ENCODE peak calls at places on chromosomes 12 and 14, in four cellular contexts. W is T-cell, T is glutamatergic neuron, X is EH. Y is an unnamed sample.

GRCh38 chr12:96397756-96398421 is 2.4 kb downstream of the CDK17 start:
- DNase-seq in W (no peak), T (no peak), X (peak; percentile 75), Y (no peak)

GRCh38 chr12:4037747-4038312 is 164.6 kb upstream of the PARP11 start:
- DNase-seq in W (no peak), T (peak; percentile 73), X (peak; percentile 54), Y (no peak)

GRCh38 chr14:89695846-89696245 is 258.7 kb downstream of the EFCAB11 start:
- DNase-seq in W (no peak), T (no peak), X (no peak), Y (no peak)

GRCh38 chr12:48815281-48816110 is 2.8 kb upstream of the CACNB3 start:
- DNase-seq in W (no peak), T (peak; percentile 90), X (peak; percentile 90), Y (peak; percentile 90)

GRCh38 chr14:91059576-91060471 is 617 bp downstream of the RPS6KA5 start:
- DNase-seq in W (peak; percentile 59), T (peak; percentile 63), X (peak; percentile 6), Y (peak; percentile 74)

GRCh38 chr12:85568395-85569103 is 267.7 kb downstream of the RASSF9 start:
- DNase-seq in W (no peak), T (no peak), X (no peak), Y (no peak)

GRCh38 chr14:74504874-74505617 is 11.5 kb downstream of the ISCA2 start:
- DNase-seq in W (no peak), T (peak; percentile 9), X (no peak), Y (no peak)

GRCh38 chr12:4421590-4422031 is 24.0 kb downstream of the FGF6 start:
- DNase-seq in W (peak; percentile 4), T (no peak), X (peak; percentile 41), Y (no peak)

GRCh38 chr14:20415723-20416622 is 2.7 kb upstream of the TEP1 start:
- DNase-seq in W (peak; percentile 27), T (no peak), X (peak; percentile 65), Y (no peak)

GRCh38 chr12:132133952-132134652 is 10.0 kb downstream of the DDX51 start:
- DNase-seq in W (no peak), T (peak; percentile 43), X (no peak), Y (peak; percentile 51)

GRCh38 chr12:12704593-12705230 is 8.7 kb upstream of the GPR19 start:
- DNase-seq in W (peak; percentile 48), T (peak; percentile 33), X (peak; percentile 94), Y (peak; percentile 66)

GRCh38 chr12:123996581-123996980 is 23.6 kb downstream of the ZNF664 start:
- DNase-seq in W (no peak), T (no peak), X (no peak), Y (no peak)

GRCh38 chr14:100708349-100709217 is 18.1 kb upstream of the DLK1 start:
- DNase-seq in W (no peak), T (no peak), X (no peak), Y (peak; percentile 59)

GRCh38 chr12:93243689-93244513 is 133.8 kb upstream of the NUDT4 start:
- DNase-seq in W (peak; percentile 6), T (no peak), X (peak; percentile 79), Y (no peak)